ENCODE peak calls at places on chromosomes 13 and 19, in four cellular contexts. U, Y, A and W are unnamed samples.

GRCh38 chr13:52345048-52345447 is 60.9 kb downstream of the THSD1 start:
- DNase-seq in Y (no peak), U (no peak), A (no peak), W (no peak)

GRCh38 chr19:17473041-17473440 is 2.7 kb downstream of the SLC27A1 start:
- DNase-seq in U (no peak), A (no peak), Y (no peak), W (peak; percentile 69)

GRCh38 chr19:11736696-11737095 is 2.0 kb downstream of the ZNF823 start:
- DNase-seq in A (no peak), U (peak; percentile 33), Y (no peak), W (peak; percentile 56)

GRCh38 chr13:93687261-93687660 is 460.7 kb downstream of the GPC6 start:
- DNase-seq in U (no peak), Y (no peak), A (no peak), W (no peak)

GRCh38 chr19:7554990-7555864 is 19.7 kb downstream of the PNPLA6 start:
- DNase-seq in A (peak; percentile 90), Y (peak; percentile 95), U (peak; percentile 66), W (no peak)

GRCh38 chr19:11377756-11378155 is 3.3 kb downstream of the SWSAP1 start:
- DNase-seq in A (no peak), Y (no peak), U (no peak), W (no peak)

GRCh38 chr19:23071087-23071511 is 45.7 kb upstream of the ZNF730 start:
- DNase-seq in Y (no peak), U (no peak), A (peak; percentile 24), W (peak; percentile 60)

GRCh38 chr13:40402931-40403412 is 263.5 kb downstream of the FOXO1 start:
- DNase-seq in A (no peak), U (peak; percentile 31), Y (no peak), W (no peak)

GRCh38 chr19:47056416-47056815 is 8.0 kb upstream of the TMEM160 start:
- DNase-seq in Y (no peak), A (no peak), U (no peak), W (no peak)

GRCh38 chr19:51098366-51099069 is 9.7 kb downstream of the CTU1 start:
- DNase-seq in A (no peak), Y (no peak), U (no peak), W (no peak)

GRCh38 chr19:677201-677600 is 1.0 kb downstream of the FSTL3 start:
- DNase-seq in Y (no peak), A (no peak), U (no peak), W (peak; percentile 65)

GRCh38 chr19:2721570-2722540 is 683 bp upstream of the DIRAS1 start:
- DNase-seq in A (no peak), Y (no peak), U (no peak), W (no peak)

GRCh38 chr13:30421093-30422055 is 919 bp upstream of the UBE2L5 start:
- DNase-seq in A (peak; percentile 64), Y (peak; percentile 78), U (peak; percentile 83), W (peak; percentile 88)

DNA sequence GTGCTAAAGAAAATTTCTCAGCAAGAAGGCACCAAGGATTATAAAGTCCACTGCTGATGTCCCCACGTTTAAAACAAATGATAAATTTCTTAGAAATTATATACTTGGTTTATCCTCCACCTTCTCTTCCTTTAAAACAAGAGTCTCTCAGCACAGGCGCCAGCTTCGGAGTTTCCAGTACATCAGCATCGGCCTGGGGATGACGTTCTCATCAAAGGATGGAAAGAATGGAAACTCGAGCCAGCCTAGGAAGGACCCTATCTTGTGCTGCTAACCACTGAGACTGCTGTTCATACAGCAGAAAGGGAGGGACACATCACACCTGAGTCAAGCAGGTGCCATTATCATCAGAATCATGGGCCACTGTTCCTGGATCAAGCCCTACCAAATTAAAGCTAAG is 29.8 kb upstream of the ZNF83 start:
- DNase-seq in U (no peak), Y (no peak), A (no peak), W (peak; percentile 56)
- H3K79me2 ChIP-seq in U (no peaks in the 10 kb centered on the region), Y (no peaks in the 10 kb centered on the region), A (no peaks in the 10 kb centered on the region), W (peaks cover 14% of the 10 kb centered on the region)

GRCh38 chr13:111437417-111437816 is 117.0 kb downstream of the TEX29 start:
- DNase-seq in Y (no peak), A (no peak), U (no peak), W (no peak)
- H2BK120ac ChIP-seq in Y (no peak overlapping the region), A (no peak overlapping the region), U (no peak overlapping the region), W (no peak overlapping the region)

GRCh38 chr19:35458821-35459391 is 10.8 kb downstream of the FFAR2 start:
- DNase-seq in A (no peak), Y (no peak), U (no peak), W (no peak)
- H3K27ac ChIP-seq in A (no peak overlapping the region), Y (no peak overlapping the region), U (no peak overlapping the region), W (no peak overlapping the region)

GRCh38 chr19:10325732-10326131 is 7.6 kb downstream of the RAVER1 start:
- DNase-seq in U (no peak), Y (no peak), A (no peak), W (no peak)

GRCh38 chr19:10329555-10329954 is 3.8 kb downstream of the RAVER1 start:
- DNase-seq in Y (no peak), A (no peak), U (no peak), W (no peak)

GRCh38 chr19:10327793-10328192 is 5.5 kb downstream of the RAVER1 start:
- DNase-seq in Y (no peak), U (no peak), A (no peak), W (no peak)

GRCh38 chr19:10332158-10332964 is 968 bp downstream of the RAVER1 start:
- DNase-seq in Y (no peak), A (no peak), U (no peak), W (no peak)

GRCh38 chr19:10328558-10329429 is 4.5 kb downstream of the RAVER1 start:
- DNase-seq in U (no peak), A (no peak), Y (no peak), W (no peak)
- H3K79me2 ChIP-seq in U (peaks cover 17% of the 10 kb centered on the region), A (peaks cover 8% of the 10 kb centered on the region), Y (peaks cover 24% of the 10 kb centered on the region), W (peaks cover 11% of the 10 kb centered on the region)